ENCODE peak calls at places on chromosome 12, in four cellular contexts. H, G, V and B are unnamed samples.

GRCh38 chr12:34363050-34363673 is 340.9 kb downstream of the ALG10 start:
- DNase-seq in H (no peak), G (no peak), V (peak; percentile 24), B (no peak)

GRCh38 chr12:91920276-91920675 is 225.4 kb downstream of the BTG1 start:
- DNase-seq in G (peak; percentile 46), V (no peak), H (no peak), B (no peak)

GRCh38 chr12:11719678-11720099 is 70.2 kb downstream of the ETV6 start:
- DNase-seq in V (peak; percentile 98), G (peak; percentile 99), H (no peak), B (peak; percentile 48)

GRCh38 chr12:2894961-2895360 is 4.3 kb downstream of the TULP3 start:
- DNase-seq in H (no peak), V (no peak), G (peak; percentile 32), B (no peak)

GRCh38 chr12:54127538-54128259 is 61.1 kb downstream of the SMUG1 start:
- DNase-seq in V (no peak), H (no peak), G (no peak), B (no peak)

GRCh38 chr12:51812871-51813270 is 35.6 kb downstream of the FIGNL2 start:
- DNase-seq in V (no peak), H (no peak), G (no peak), B (no peak)

GRCh38 chr12:115140981-115141380 is 457.0 kb upstream of the TBX3 start:
- DNase-seq in H (no peak), V (no peak), G (no peak), B (no peak)

GRCh38 chr12:93300611-93301021 is 77.1 kb upstream of the NUDT4 start:
- DNase-seq in V (no peak), G (no peak), H (no peak), B (no peak)

GRCh38 chr12:54411398-54412241 is 7.4 kb downstream of the ITGA5 start:
- DNase-seq in H (peak; percentile 60), V (peak; percentile 99), G (peak; percentile 99), B (peak; percentile 86)

GRCh38 chr12:5593056-5593455 is 161.1 kb downstream of the NTF3 start:
- DNase-seq in H (no peak), V (no peak), G (peak; percentile 64), B (no peak)

GRCh38 chr12:53810950-53811349 is 59.2 kb upstream of the CISTR start:
- DNase-seq in V (no peak), H (no peak), G (no peak), B (no peak)